ENCODE peak calls at places on chromosome 10, in eight cellular contexts. J is body of pancreas, O is mesenchymal stem cell, N is H1, U is tibial artery, X is ovary, K is cardiac muscle cell, I is uterus. H is an unnamed sample.

GRCh38 chr10:11881477-11882417 is 58.6 kb downstream of the PROSER2 start:
- DNase-seq in J (peak; percentile 37), O (no peak), N (no peak), U (no peak), X (no peak), K (no peak), I (no peak), H (peak; percentile 90)

GRCh38 chr10:131669838-131670237 is 231.0 kb upstream of the PPP2R2D start:
- DNase-seq in J (no peak), O (no peak), N (no peak), U (no peak), X (no peak), K (no peak), I (no peak), H (no peak)

GRCh38 chr10:48227213-48227612 is 47.3 kb downstream of the FRMPD2 start:
- DNase-seq in J (no peak), O (no peak), N (no peak), U (no peak), X (no peak), K (no peak), I (no peak), H (peak; percentile 13)

GRCh38 chr10:87750001-87750651 is 67.9 kb downstream of the ATAD1 start:
- DNase-seq in J (no peak), O (peak; percentile 50), N (no peak), U (no peak), X (no peak), K (no peak), I (no peak), H (peak; percentile 4)

GRCh38 chr10:33421789-33422188 is 87.3 kb upstream of the NRP1 start:
- DNase-seq in J (peak; percentile 45), O (peak; percentile 87), N (no peak), U (peak; percentile 48), X (no peak), K (no peak), I (peak; percentile 40), H (no peak)

GRCh38 chr10:106454233-106454632 is 710.3 kb downstream of the SORCS1 start:
- DNase-seq in J (no peak), O (no peak), N (no peak), U (no peak), X (no peak), K (no peak), I (no peak), H (no peak)

GRCh38 chr10:129695671-129696070 is 228.6 kb downstream of the MGMT start:
- DNase-seq in J (no peak), O (no peak), N (no peak), U (no peak), X (no peak), K (no peak), I (no peak), H (no peak)

GRCh38 chr10:35638116-35638515 is 4.0 kb downstream of the FZD8 start:
- DNase-seq in J (no peak), O (peak; percentile 54), N (no peak), U (no peak), X (no peak), K (no peak), I (no peak), H (no peak)

GRCh38 chr10:62024026-62024701 is 122.7 kb downstream of the ARID5B start:
- DNase-seq in J (no peak), O (no peak), N (no peak), U (no peak), X (no peak), K (no peak), I (no peak), H (no peak)

GRCh38 chr10:12966067-12966466 is 35.4 kb downstream of the CCDC3 start:
- DNase-seq in J (no peak), O (no peak), N (no peak), U (no peak), X (no peak), K (no peak), I (no peak), H (no peak)

GRCh38 chr10:131926743-131927595 is 26.2 kb downstream of the PPP2R2D start:
- DNase-seq in J (no peak), O (no peak), N (no peak), U (no peak), X (no peak), K (no peak), I (no peak), H (no peak)

GRCh38 chr10:88187472-88187871 is 324.0 kb downstream of the PTEN start:
- DNase-seq in J (no peak), O (no peak), N (no peak), U (no peak), X (no peak), K (no peak), I (no peak), H (no peak)

GRCh38 chr10:104665174-104665573 is 24.1 kb downstream of the SORCS3 start:
- DNase-seq in J (no peak), O (no peak), N (no peak), U (no peak), X (no peak), K (no peak), I (no peak), H (no peak)

GRCh38 chr10:93431361-93431760 is 50.8 kb downstream of the MYOF start:
- DNase-seq in J (no peak), O (no peak), N (no peak), U (no peak), X (no peak), K (no peak), I (no peak), H (no peak)

GRCh38 chr10:50600286-50600685 is 23.5 kb downstream of the SGMS1 start:
- DNase-seq in J (no peak), O (no peak), N (no peak), U (no peak), X (no peak), K (no peak), I (no peak), H (no peak)

GRCh38 chr10:1142596-1142995 is 86.4 kb downstream of the WDR37 start:
- DNase-seq in J (no peak), O (no peak), N (no peak), U (no peak), X (no peak), K (no peak), I (no peak), H (no peak)

GRCh38 chr10:24642921-24643678 is 80.6 kb downstream of the ARHGAP21 start:
- DNase-seq in J (no peak), O (peak; percentile 76), N (no peak), U (no peak), X (no peak), K (peak; percentile 34), I (no peak), H (peak; percentile 31)

GRCh38 chr10:3421537-3422257 is 249.1 kb upstream of the PITRM1 start:
- DNase-seq in J (no peak), O (no peak), N (no peak), U (no peak), X (no peak), K (no peak), I (no peak), H (no peak)
- H3K4me3 ChIP-seq in J (no peak overlapping the region), O (no peak overlapping the region), N (no peak overlapping the region), U (no peak overlapping the region), X (no peak overlapping the region), K (no peak overlapping the region), I (no peak overlapping the region), H (no peak overlapping the region)

GRCh38 chr10:117556356-117556755 is 13.8 kb downstream of the EMX2 start:
- DNase-seq in J (no peak), O (no peak), N (no peak), U (no peak), X (no peak), K (no peak), I (no peak), H (no peak)

GRCh38 chr10:117553815-117554172 is 11.2 kb downstream of the EMX2 start:
- DNase-seq in J (no peak), O (no peak), N (no peak), U (no peak), X (no peak), K (no peak), I (no peak), H (no peak)

GRCh38 chr10:117555863-117556262 is 13.3 kb downstream of the EMX2 start:
- DNase-seq in J (no peak), O (no peak), N (no peak), U (no peak), X (no peak), K (no peak), I (no peak), H (no peak)

GRCh38 chr10:117554371-117554770 is 11.8 kb downstream of the EMX2 start:
- DNase-seq in J (no peak), O (no peak), N (no peak), U (no peak), X (no peak), K (no peak), I (no peak), H (no peak)

DNA sequence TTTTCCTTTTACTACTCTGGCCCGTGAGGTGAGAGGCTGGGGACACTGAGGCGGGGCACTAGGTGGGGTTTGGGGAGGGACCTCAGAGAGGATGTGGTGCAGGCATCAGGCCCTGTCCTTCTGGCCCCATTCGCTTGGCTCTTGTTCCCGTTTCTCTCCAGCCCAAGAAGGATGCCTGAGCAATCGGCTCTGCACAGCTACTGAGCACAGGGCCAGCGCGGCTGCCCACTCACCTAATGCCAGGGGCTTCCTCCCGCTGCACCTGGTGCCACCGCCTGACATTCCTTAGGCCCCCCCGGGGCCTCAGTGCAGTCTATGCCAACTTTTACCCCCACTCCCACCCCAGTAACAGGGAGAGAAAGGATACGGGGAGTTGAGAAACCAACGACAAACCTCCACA is 12.5 kb downstream of the EMX2 start:
- DNase-seq in J (no peak), O (no peak), N (no peak), U (no peak), X (no peak), K (no peak), I (no peak), H (no peak)
- H3K27me3 ChIP-seq in J (peaks cover 32% of the 10 kb centered on the region), O (peaks cover 71% of the 10 kb centered on the region), N (peaks cover 61% of the 10 kb centered on the region), U (peaks cover 50% of the 10 kb centered on the region), X (no peaks in the 10 kb centered on the region), K (peaks cover 99% of the 10 kb centered on the region), I (no peaks in the 10 kb centered on the region), H (peaks cover 70% of the 10 kb centered on the region)

DNA sequence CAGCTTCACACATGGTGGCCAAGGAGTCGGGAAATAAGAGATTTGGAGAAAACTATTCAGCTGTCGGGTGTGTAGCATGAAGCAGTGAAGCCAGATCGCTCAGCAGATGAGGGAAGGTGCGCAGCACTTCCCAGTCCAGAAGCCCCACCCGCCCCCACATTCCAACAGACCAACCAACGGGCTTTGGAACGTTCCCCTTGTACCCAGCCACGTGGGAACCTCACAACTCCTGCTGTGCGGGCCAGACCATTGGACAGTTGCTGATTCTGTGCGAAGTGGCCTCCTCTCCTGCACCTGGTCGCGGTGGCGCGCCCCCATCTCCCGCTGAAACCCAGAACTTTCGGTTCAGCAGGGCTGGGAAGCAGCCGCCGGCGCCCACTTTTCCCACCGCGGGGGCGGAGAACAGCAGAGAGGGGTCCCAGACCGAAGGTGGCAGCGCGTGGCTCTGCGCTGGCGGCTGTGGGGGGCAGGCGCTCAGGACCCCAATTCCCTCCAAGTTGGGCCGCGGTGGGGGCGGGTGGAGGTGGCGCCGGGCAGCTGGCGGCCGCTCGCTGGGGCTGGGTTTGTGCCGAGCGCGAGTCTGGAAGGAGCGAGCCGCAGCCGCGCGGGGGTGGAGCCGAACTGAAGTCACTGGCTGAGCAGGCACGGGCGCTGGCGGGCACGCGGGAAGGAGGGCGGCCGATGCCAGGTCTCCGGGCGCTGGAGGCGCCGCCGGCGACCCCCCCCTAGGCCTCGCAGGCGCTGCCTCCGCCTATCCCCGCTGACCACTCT is 1301.5 kb upstream of the SORCS1 start:
- DNase-seq in J (peak; percentile 50), O (peak; percentile 6), N (peak; percentile 9), U (no peak), X (no peak), K (peak; percentile 20), I (peak; percentile 41), H (peak; percentile 73)
- H3K4me3 ChIP-seq in J (peak overlapping the region; percentile 45), O (peak overlapping the region; percentile 84), N (peak overlapping the region; percentile 46), U (peak overlapping the region; percentile 65), X (peak overlapping the region; percentile 58), K (peak overlapping the region; percentile 26), I (peak overlapping the region; percentile 58), H (peak overlapping the region; percentile 56)

GRCh38 chr10:103493911-103494877 is 689 bp downstream of the NEURL1 start:
- DNase-seq in J (peak; percentile 38), O (no peak), N (no peak), U (no peak), X (peak; percentile 48), K (peak; percentile 30), I (peak; percentile 60), H (peak; percentile 82)
- H3K27me3 ChIP-seq in J (no peaks in the 10 kb centered on the region), O (peaks cover 53% of the 10 kb centered on the region), N (peaks cover 23% of the 10 kb centered on the region), U (peaks cover 58% of the 10 kb centered on the region), X (no peaks in the 10 kb centered on the region), K (peaks cover 73% of the 10 kb centered on the region), I (no peaks in the 10 kb centered on the region), H (peaks cover 33% of the 10 kb centered on the region)

H was measured in H7.